ENCODE peak calls at places on chromosomes 13 and 19, in eight cellular contexts. L, J, K, A, E, N, D and U are unnamed samples.

GRCh38 chr13:95955255-95955654 is 97.9 kb downstream of the UGGT2 start:
- DNase-seq in L (no peak), J (no peak), K (no peak), A (no peak), E (no peak), N (no peak), D (no peak), U (no peak)

GRCh38 chr13:40539954-40540706 is 126.3 kb downstream of the FOXO1 start:
- DNase-seq in L (no peak), J (no peak), K (no peak), A (no peak), E (no peak), N (peak; percentile 84), D (no peak), U (peak; percentile 67)

GRCh38 chr13:80168089-80168850 is 172.7 kb downstream of the SPRY2 start:
- DNase-seq in L (peak; percentile 89), J (no peak), K (no peak), A (no peak), E (no peak), N (no peak), D (no peak), U (no peak)

GRCh38 chr19:53254451-53255341 is at the start of gene ZNF677:
- DNase-seq in L (no peak), J (peak; percentile 56), K (peak; percentile 63), A (peak; percentile 88), E (peak; percentile 87), N (peak; percentile 96), D (peak; percentile 90), U (peak; percentile 79)

GRCh38 chr13:23992722-23993438 is 95.6 kb upstream of the C1QTNF9B start:
- DNase-seq in L (no peak), J (no peak), K (no peak), A (no peak), E (no peak), N (no peak), D (no peak), U (no peak)

GRCh38 chr19:42254850-42255765 is at the start of gene ERF:
- DNase-seq in L (peak; percentile 90), J (peak; percentile 88), K (peak; percentile 91), A (peak; percentile 83), E (peak; percentile 92), N (peak; percentile 100), D (peak; percentile 94), U (peak; percentile 98)

GRCh38 chr19:27861411-27861975 is 1351.5 kb downstream of the UQCRFS1 start:
- DNase-seq in L (no peak), J (no peak), K (no peak), A (no peak), E (no peak), N (no peak), D (no peak), U (no peak)

GRCh38 chr19:45340232-45340898 is at the start of gene KLC3:
- DNase-seq in L (peak; percentile 33), J (peak; percentile 10), K (peak; percentile 9), A (no peak), E (no peak), N (peak; percentile 83), D (no peak), U (peak; percentile 98)

GRCh38 chr13:25874907-25875306 is 176.9 kb downstream of the SHISA2 start:
- DNase-seq in L (peak; percentile 2), J (peak; percentile 66), K (peak; percentile 50), A (no peak), E (peak; percentile 58), N (no peak), D (no peak), U (no peak)

GRCh38 chr19:10871711-10872550 is 578 bp downstream of the CARM1 start:
- DNase-seq in L (no peak), J (peak; percentile 8), K (peak; percentile 11), A (no peak), E (peak; percentile 26), N (peak; percentile 94), D (peak; percentile 53), U (peak; percentile 82)

GRCh38 chr13:40776681-40777165 is 5.7 kb upstream of the MRPS31 start:
- DNase-seq in L (peak; percentile 88), J (peak; percentile 67), K (peak; percentile 52), A (no peak), E (peak; percentile 79), N (no peak), D (no peak), U (no peak)

GRCh38 chr13:21579754-21580316 is 24.1 kb downstream of the MICU2 start:
- DNase-seq in L (peak; percentile 41), J (no peak), K (no peak), A (no peak), E (no peak), N (peak; percentile 8), D (no peak), U (no peak)

GRCh38 chr19:38252935-38253691 is 3.1 kb downstream of the PPP1R14A start:
- DNase-seq in L (no peak), J (no peak), K (no peak), A (no peak), E (no peak), N (peak; percentile 73), D (no peak), U (peak; percentile 70)

GRCh38 chr13:98813993-98814392 is 61.5 kb upstream of the SLC15A1 start:
- DNase-seq in L (no peak), J (no peak), K (no peak), A (no peak), E (no peak), N (no peak), D (no peak), U (no peak)

GRCh38 chr19:38919837-38920528 is 8.0 kb upstream of the CCER2 start:
- DNase-seq in L (no peak), J (no peak), K (no peak), A (no peak), E (no peak), N (no peak), D (no peak), U (peak; percentile 31)

GRCh38 chr13:51728972-51729371 is 75.0 kb downstream of the DHRS12 start:
- DNase-seq in L (no peak), J (no peak), K (no peak), A (no peak), E (no peak), N (no peak), D (no peak), U (no peak)

GRCh38 chr13:35512271-35512920 is 35.9 kb upstream of the MAB21L1 start:
- DNase-seq in L (peak; percentile 67), J (no peak), K (no peak), A (peak; percentile 38), E (no peak), N (peak; percentile 83), D (no peak), U (no peak)

GRCh38 chr13:62556973-62557372 is 1141.3 kb upstream of the PCDH20 start:
- DNase-seq in L (no peak), J (no peak), K (no peak), A (no peak), E (no peak), N (no peak), D (no peak), U (no peak)

GRCh38 chr13:43397110-43397509 is 373.7 kb downstream of the DNAJC15 start:
- DNase-seq in L (no peak), J (no peak), K (no peak), A (no peak), E (no peak), N (no peak), D (no peak), U (no peak)

GRCh38 chr13:24308068-24308445 is 1.3 kb upstream of the C1QTNF9 start:
- DNase-seq in L (no peak), J (no peak), K (no peak), A (no peak), E (no peak), N (no peak), D (no peak), U (peak; percentile 56)